ENCODE peak calls at places on chromosomes 4 and X, in ten cellular contexts. X, L, E, W, K, A, B, C, U and F are unnamed samples. For H3K4me1, the result is how much of the 10 kb centered on the place peaks cover.

GRCh38 chrX:136065044-136065671 is 79.9 kb downstream of the SLC9A6 start:
- DNase-seq in K (no peak), A (no peak), E (peak), W (peak), L (peak), B (peak), X (peak), U (no peak), C (peak), F (no peak)

GRCh38 chrX:40011483-40012038 is 86.2 kb downstream of the BCOR start:
- DNase-seq in L (no peak), B (no peak), W (no peak), E (no peak), X (no peak), K (no peak), U (no peak), A (no peak), C (no peak), F (no peak)

GRCh38 chr4:636628-636950 is 11.2 kb downstream of the PDE6B start:
- DNase-seq in B (no peak), K (no peak), W (no peak), E (no peak), X (no peak), L (no peak), A (no peak), U (no peak), C (no peak), F (no peak)

GRCh38 chr4:185020863-185021761 is 2.8 kb downstream of the HELT start:
- DNase-seq in E (no peak), L (no peak), B (no peak), C (no peak), U (no peak), W (no peak), X (no peak), A (peak), K (no peak), F (peak)

GRCh38 chr4:109649872-109650271 is 53.4 kb downstream of the CASP6 start:
- DNase-seq in K (no peak), C (no peak), A (no peak), L (no peak), U (no peak), B (no peak), X (no peak), W (no peak), E (no peak), F (no peak)

GRCh38 chr4:15262396-15262795 is 165.4 kb upstream of the C1QTNF7 start:
- DNase-seq in W (no peak), C (no peak), U (no peak), E (no peak), L (no peak), K (no peak), B (no peak), A (peak), X (no peak), F (no peak)

GRCh38 chrX:115602729-115603389 is 41.9 kb downstream of the PLS3 start:
- DNase-seq in C (no peak), U (no peak), X (no peak), L (no peak), W (no peak), B (no peak), K (no peak), A (no peak), E (no peak), F (no peak)

GRCh38 chrX:826026-826425 is 195.4 kb downstream of the SHOX start:
- DNase-seq in K (no peak), B (peak), E (no peak), A (no peak), U (no peak), W (no peak), C (no peak), L (no peak), X (no peak), F (no peak)

GRCh38 chrX:30141966-30142365 is 73.4 kb upstream of the MAGEB2 start:
- DNase-seq in L (no peak), W (no peak), U (no peak), E (no peak), B (peak), A (peak), K (no peak), X (no peak), C (no peak), F (no peak)

GRCh38 chr4:73408181-73408867 is 4.2 kb downstream of the ALB start:
- DNase-seq in W (no peak), K (no peak), B (no peak), U (no peak), C (no peak), X (no peak), L (no peak), E (no peak), A (no peak), F (no peak)

GRCh38 chr4:1795304-1796195 is 2.5 kb downstream of the FGFR3 start:
- DNase-seq in C (no peak), E (no peak), A (no peak), B (peak), U (no peak), X (no peak), W (no peak), K (peak), L (no peak), F (no peak)

GRCh38 chr4:103773691-103774231 is 54.0 kb upstream of the TACR3 start:
- DNase-seq in W (no peak), B (no peak), A (no peak), K (no peak), X (no peak), L (no peak), E (no peak), C (no peak), U (no peak), F (no peak)

GRCh38 chr4:15781427-15782095 is 3.4 kb downstream of the CD38 start:
- DNase-seq in E (no peak), C (no peak), K (no peak), A (peak), W (no peak), L (no peak), U (no peak), X (no peak), B (no peak), F (no peak)

GRCh38 chrX:64427787-64428186 is 32.5 kb upstream of the MTMR8 start:
- DNase-seq in B (no peak), K (no peak), L (no peak), E (no peak), W (no peak), A (no peak), U (no peak), X (no peak), C (no peak), F (no peak)

GRCh38 chrX:22351966-22352365 is 79.3 kb downstream of the CBLL2 start:
- DNase-seq in U (no peak), C (no peak), X (no peak), E (no peak), L (no peak), A (peak), K (no peak), B (no peak), W (no peak), F (no peak)

GRCh38 chr4:107838138-107838618 is 13.4 kb downstream of the SGMS2 start:
- DNase-seq in W (no peak), C (no peak), A (no peak), E (no peak), U (no peak), B (no peak), L (no peak), X (no peak), K (no peak), F (no peak)

GRCh38 chrX:34810364-34810763 is 132.2 kb upstream of the FAM47B start:
- DNase-seq in E (no peak), U (no peak), C (no peak), B (no peak), X (no peak), A (peak), K (no peak), L (no peak), W (no peak), F (peak)

GRCh38 chr4:4302001-4302400 is 11.9 kb downstream of the ZBTB49 start:
- DNase-seq in B (no peak), W (no peak), U (no peak), K (no peak), A (no peak), C (no peak), X (no peak), L (no peak), E (no peak), F (no peak)

GRCh38 chr4:159227984-159228383 is 125.1 kb downstream of the RAPGEF2 start:
- DNase-seq in A (peak), X (peak), C (peak), U (no peak), W (peak), L (peak), B (peak), K (peak), E (peak), F (peak)

GRCh38 chr4:100576570-100576969 is 58.7 kb upstream of the EMCN start:
- DNase-seq in L (no peak), W (no peak), K (no peak), X (no peak), U (no peak), B (no peak), A (no peak), E (no peak), C (no peak), F (no peak)

GRCh38 chrX:123854329-123854728 is 5.5 kb upstream of the XIAP start:
- DNase-seq in B (no peak), U (no peak), C (no peak), E (no peak), K (no peak), W (no peak), L (no peak), A (peak), X (no peak), F (no peak)

GRCh38 chr4:14334166-14334565 is 668.1 kb upstream of the CPEB2 start:
- DNase-seq in L (no peak), U (no peak), B (no peak), K (no peak), A (no peak), W (no peak), X (no peak), E (no peak), C (no peak), F (no peak)

GRCh38 chr4:183073838-183074145 is 25.3 kb upstream of the WWC2 start:
- DNase-seq in A (no peak), B (no peak), E (no peak), W (no peak), L (no peak), K (no peak), C (no peak), U (no peak), X (no peak), F (no peak)

GRCh38 chr4:176499518-176499917 is 179.8 kb downstream of the SPCS3 start:
- DNase-seq in X (no peak), C (no peak), K (no peak), B (no peak), A (peak), E (no peak), W (no peak), U (no peak), L (no peak), F (peak)

GRCh38 chr4:172356002-172356401 is 542.8 kb downstream of the GALNTL6 start:
- DNase-seq in L (no peak), W (no peak), X (no peak), U (no peak), A (no peak), K (no peak), E (no peak), C (no peak), B (no peak), F (no peak)

GRCh38 chrX:19291086-19291485 is 52.6 kb upstream of the PDHA1 start:
- DNase-seq in W (no peak), B (no peak), L (no peak), X (no peak), E (no peak), A (no peak), U (no peak), K (no peak), C (no peak), F (no peak)

GRCh38 chr4:845233-845835 is 19.4 kb upstream of the CPLX1 start:
- DNase-seq in X (no peak), L (no peak), K (no peak), C (no peak), U (no peak), W (no peak), E (no peak), A (no peak), B (no peak), F (no peak)

GRCh38 chr4:179353791-179354190 is 1911.6 kb upstream of the AGA start:
- DNase-seq in B (no peak), C (no peak), E (no peak), K (no peak), X (no peak), U (no peak), A (no peak), W (no peak), L (no peak), F (peak)

GRCh38 chr4:42302348-42302747 is 94.9 kb upstream of the SHISA3 start:
- DNase-seq in A (no peak), E (no peak), X (no peak), K (no peak), L (no peak), W (no peak), U (no peak), C (no peak), B (peak), F (no peak)

GRCh38 chrX:45781901-45782553 is 581.4 kb upstream of the DIPK2B start:
- DNase-seq in L (no peak), A (peak), X (no peak), B (no peak), K (no peak), C (no peak), E (no peak), W (no peak), U (no peak), F (peak)

GRCh38 chrX:130211415-130212186 is 39.8 kb downstream of the RAB33A start:
- DNase-seq in A (no peak), E (no peak), X (no peak), U (no peak), L (no peak), W (no peak), K (no peak), C (no peak), B (no peak), F (no peak)

GRCh38 chrX:38008658-38009057 is 2.3 kb downstream of the SYTL5 start:
- DNase-seq in X (no peak), U (no peak), E (no peak), C (no peak), A (no peak), W (no peak), B (no peak), L (no peak), K (no peak), F (no peak)

DNA sequence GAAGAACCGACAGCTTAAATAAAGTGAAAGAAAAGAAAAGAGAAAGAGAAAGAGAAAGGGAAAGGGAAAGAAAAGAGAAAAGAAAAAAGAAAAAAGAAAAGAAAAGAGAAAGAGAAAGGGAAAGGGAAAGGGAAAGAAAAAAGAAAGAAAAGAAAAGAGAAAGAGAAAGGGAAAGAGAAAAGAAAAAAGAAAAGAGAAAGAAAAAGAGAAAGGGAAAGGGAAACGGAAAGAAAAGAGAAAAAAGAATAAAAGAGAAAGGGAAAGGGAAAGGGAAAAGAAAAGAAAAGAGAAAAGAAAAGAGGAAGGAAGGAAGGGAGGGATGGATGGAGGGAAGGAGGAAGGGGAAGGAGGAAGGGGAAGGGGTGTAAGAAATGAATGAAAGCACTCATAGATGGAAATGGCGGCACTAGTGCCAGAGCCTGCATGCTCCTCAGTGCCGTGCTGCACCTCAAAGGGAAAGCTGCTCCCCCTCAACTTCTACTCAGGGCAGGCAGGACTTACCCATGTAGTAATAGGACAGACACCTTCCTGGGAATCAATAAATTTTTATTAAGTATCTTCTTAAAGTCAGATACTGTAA is 70.7 kb downstream of the AFAP1 start:
- DNase-seq in B (no peak), L (no peak), E (no peak), C (no peak), W (no peak), K (no peak), A (no peak), U (no peak), X (no peak), F (no peak)
- TF ChIP-seq CTCF in B (no peak), L (no peak), E (no peak), C (no peak), W (no peak), K (no peak), A (no peak), U (no peak), X (no peak), F (no peak)

DNA sequence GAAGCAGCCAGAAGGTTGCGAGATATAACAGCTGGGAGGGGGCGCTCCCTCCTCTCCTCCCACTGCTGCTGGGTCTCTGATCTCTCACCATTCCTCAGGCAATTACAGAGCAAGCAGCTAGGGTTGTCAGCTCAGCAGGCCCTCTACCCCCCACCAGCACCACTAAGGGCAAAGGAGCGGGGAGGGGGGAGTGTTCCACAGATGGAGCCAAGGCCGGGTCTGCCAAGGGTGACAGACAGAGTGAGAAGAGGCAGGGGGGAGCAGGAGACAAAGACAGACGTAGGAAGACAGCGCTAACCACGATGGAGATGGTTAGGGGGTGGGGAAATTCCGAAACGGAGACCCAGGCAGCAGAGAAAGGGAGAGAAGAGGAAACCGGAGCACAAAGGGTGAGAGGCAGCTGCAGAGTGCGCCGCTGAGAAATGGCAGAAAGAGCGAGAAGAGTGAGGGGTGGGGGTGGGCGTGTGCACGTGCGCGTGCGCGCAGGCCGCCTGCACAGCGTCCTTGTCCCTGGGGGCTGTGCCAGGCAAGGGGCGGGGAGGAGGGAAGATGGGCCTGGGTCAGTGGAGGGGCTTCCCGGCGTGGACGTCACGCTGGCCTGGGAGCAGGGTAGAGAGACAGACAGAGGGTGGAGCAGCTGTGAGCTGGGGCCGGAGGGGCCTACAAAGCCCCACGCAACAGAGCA is 6.9 kb downstream of the L1CAM start:
- DNase-seq in K (no peak), E (no peak), X (no peak), C (no peak), A (no peak), B (no peak), U (no peak), W (no peak), L (no peak), F (no peak)
- H3K4me1 ChIP-seq in K (under half), E (under half), X (under half), C (under half), A (under half), B (under half), U (under half), W (under half), L (under half), F (under half)

GRCh38 chrX:54481751-54482150 is 14.3 kb downstream of the FGD1 start:
- DNase-seq in E (no peak), B (no peak), C (no peak), L (no peak), X (no peak), U (no peak), K (no peak), A (no peak), W (no peak), F (peak)
- TF ChIP-seq CTCF in E (no peak), B (no peak), C (no peak), L (no peak), X (no peak), U (no peak), K (no peak), A (no peak), W (no peak), F (peak)

GRCh38 chr4:39616651-39617050 is 22.0 kb downstream of the SMIM14 start:
- DNase-seq in E (no peak), L (no peak), K (no peak), C (no peak), X (no peak), U (no peak), B (no peak), A (no peak), W (no peak), F (no peak)

GRCh38 chr4:39613093-39613656 is 25.5 kb downstream of the SMIM14 start:
- DNase-seq in U (no peak), X (no peak), B (no peak), A (peak), W (no peak), C (no peak), K (no peak), L (no peak), E (no peak), F (no peak)

GRCh38 chr4:39617534-39617933 is 21.1 kb downstream of the SMIM14 start:
- DNase-seq in E (no peak), U (no peak), A (no peak), X (no peak), W (no peak), B (no peak), L (no peak), K (no peak), C (no peak), F (no peak)

GRCh38 chr4:39609454-39609911 is 29.2 kb downstream of the SMIM14 start:
- DNase-seq in B (no peak), X (no peak), A (peak), K (no peak), W (no peak), L (no peak), U (no peak), C (no peak), E (no peak), F (no peak)

GRCh38 chr4:39614487-39615162 is 24.0 kb downstream of the SMIM14 start:
- DNase-seq in W (no peak), L (no peak), B (no peak), U (no peak), X (no peak), K (no peak), A (peak), E (no peak), C (no peak), F (no peak)
- H3K4me1 ChIP-seq in W (under half), L (under half), B (under half), U (under half), X (under half), K (under half), A (under half), E (under half), C (under half), F (under half)

GRCh38 chr4:54971474-54971950 is 153.9 kb downstream of the KDR start:
- DNase-seq in U (no peak), E (no peak), X (no peak), K (no peak), A (peak), B (peak), W (no peak), C (no peak), L (no peak), F (peak)

DNA sequence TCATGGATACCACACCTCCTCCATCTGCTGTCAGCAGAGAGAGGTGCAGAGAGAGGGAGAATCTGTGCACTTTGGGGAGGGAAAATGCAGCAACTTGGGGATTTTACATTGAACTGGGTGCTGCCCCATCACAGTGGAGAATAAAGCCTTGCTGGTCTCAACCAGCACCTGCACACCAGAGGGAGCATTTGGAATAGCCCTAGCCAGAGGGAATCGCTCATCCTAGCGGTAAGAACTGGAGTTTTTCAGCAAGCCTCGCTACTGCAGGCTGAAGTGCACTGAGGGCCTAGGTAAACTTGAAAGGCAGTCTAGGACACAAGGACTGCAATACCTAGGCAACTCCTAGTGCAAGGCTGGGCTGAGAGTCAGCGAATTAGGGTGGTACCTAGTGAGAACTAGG is 148.7 kb downstream of the KDR start:
- DNase-seq in W (no peak), A (no peak), U (no peak), L (no peak), B (no peak), C (no peak), K (no peak), X (no peak), E (no peak), F (no peak)
- TF ChIP-seq CTCF in W (no peak), A (no peak), U (no peak), L (no peak), B (no peak), C (no peak), K (no peak), X (no peak), E (no peak), F (no peak)

DNA sequence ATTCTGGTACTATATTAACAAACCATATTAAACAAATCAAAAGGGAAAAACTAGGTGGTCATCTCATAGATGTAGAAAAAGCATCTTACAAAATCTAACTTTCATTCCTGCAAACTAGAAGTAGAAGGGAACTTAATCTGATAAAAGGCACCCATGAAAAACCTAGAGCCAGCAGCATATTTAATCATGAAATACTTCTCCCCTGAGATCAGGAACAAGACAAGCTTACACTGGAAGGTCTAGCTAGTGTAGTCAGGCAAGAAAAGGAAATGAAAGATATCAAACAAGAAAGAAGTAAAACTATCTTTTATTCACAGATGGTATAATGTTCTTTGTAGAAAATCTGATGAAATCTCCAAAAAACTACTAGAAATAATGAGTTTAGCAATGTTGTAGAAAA is 41.2 kb downstream of the ATP10D start:
- DNase-seq in U (no peak), W (no peak), C (no peak), L (no peak), B (no peak), E (no peak), X (no peak), K (no peak), A (no peak), F (no peak)
- H3K4me1 ChIP-seq in U (under half), W (under half), C (under half), L (under half), B (under half), E (under half), X (under half), K (under half), A (half or more), F (under half)